ENCODE peak calls at places on chromosomes 7 and 10, in seven cellular contexts. Q is AG08395; V is fibroblast of the aortic adventitia; I is activated effector memory CD4-positive, alpha-beta T cell treated with anti-CD3 and anti-CD28 coated beads, Interleukin-2, amount 50 U/mL, for 16 hours; Z is EL; A is T-helper 9 cell; P is body of pancreas. G is an unnamed sample.

GRCh38 chr10:110458583-110458920 is 39.2 kb upstream of the DUSP5 start:
- DNase-seq in Q (no peak), V (peak), I (no peak), Z (no peak), A (no peak), P (no peak), G (peak)

GRCh38 chr10:70652761-70653657 is 19.3 kb upstream of the ADAMTS14 start:
- DNase-seq in Q (peak), V (peak), I (peak), Z (peak), A (no peak), P (peak), G (peak)

GRCh38 chr7:155769701-155770100 is 42.6 kb downstream of the SHH start:
- DNase-seq in Q (peak), V (no peak), I (no peak), Z (no peak), A (no peak), P (no peak), G (no peak)

GRCh38 chr10:132095403-132096113 is 29.8 kb downstream of the JAKMIP3 start:
- DNase-seq in Q (no peak), V (no peak), I (no peak), Z (no peak), A (no peak), P (no peak), G (no peak)

GRCh38 chr7:23334482-23335056 is 35.4 kb downstream of the MALSU1 start:
- DNase-seq in Q (peak), V (peak), I (no peak), Z (peak), A (no peak), P (peak), G (peak)

GRCh38 chr7:139734395-139734794 is 43.4 kb downstream of the HIPK2 start:
- DNase-seq in Q (peak), V (peak), I (no peak), Z (peak), A (no peak), P (peak), G (peak)

GRCh38 chr7:34845666-34846361 is 187.8 kb downstream of the NPSR1 start:
- DNase-seq in Q (no peak), V (no peak), I (no peak), Z (peak), A (no peak), P (no peak), G (peak)

GRCh38 chr10:99766282-99766681 is 16.2 kb upstream of the ABCC2 start:
- DNase-seq in Q (no peak), V (no peak), I (no peak), Z (no peak), A (no peak), P (no peak), G (no peak)

GRCh38 chr10:51137741-51138529 is 63.6 kb downstream of the PRKG1 start:
- DNase-seq in Q (peak), V (peak), I (no peak), Z (peak), A (no peak), P (no peak), G (no peak)

GRCh38 chr7:12731775-12732174 is 44.3 kb downstream of the ARL4A start:
- DNase-seq in Q (no peak), V (peak), I (no peak), Z (no peak), A (no peak), P (no peak), G (no peak)

GRCh38 chr7:20199015-20199737 is 18.0 kb downstream of the MACC1 start:
- DNase-seq in Q (peak), V (peak), I (no peak), Z (peak), A (no peak), P (peak), G (peak)

GRCh38 chr7:126026421-126027088 is 1096.9 kb upstream of the POT1 start:
- DNase-seq in Q (no peak), V (no peak), I (no peak), Z (no peak), A (no peak), P (no peak), G (no peak)

GRCh38 chr10:88990528-88991160 is at the start of gene FAS:
- DNase-seq in Q (peak), V (peak), I (peak), Z (peak), A (peak), P (peak), G (peak)

GRCh38 chr7:131056007-131056406 is 271.7 kb upstream of the MKLN1 start:
- DNase-seq in Q (no peak), V (no peak), I (no peak), Z (no peak), A (no peak), P (no peak), G (no peak)

GRCh38 chr7:128876127-128876526 is 13.5 kb downstream of the ATP6V1F start:
- DNase-seq in Q (no peak), V (no peak), I (no peak), Z (no peak), A (no peak), P (no peak), G (no peak)

GRCh38 chr7:85630904-85631582 is 444.2 kb upstream of the SEMA3D start:
- DNase-seq in Q (no peak), V (peak), I (no peak), Z (peak), A (no peak), P (no peak), G (peak)

GRCh38 chr10:35364808-35365207 is 28.5 kb downstream of the CCNY start:
- DNase-seq in Q (no peak), V (no peak), I (no peak), Z (no peak), A (no peak), P (no peak), G (no peak)

GRCh38 chr7:22980422-22980821 is 33.5 kb downstream of the HYCC1 start:
- DNase-seq in Q (peak), V (peak), I (no peak), Z (peak), A (no peak), P (no peak), G (peak)

GRCh38 chr10:97866524-97867219 is 17.0 kb downstream of the GOLGA7B start:
- DNase-seq in Q (no peak), V (no peak), I (no peak), Z (no peak), A (no peak), P (no peak), G (no peak)

GRCh38 chr10:79393221-79393923 is 46.1 kb downstream of the PPIF start:
- DNase-seq in Q (no peak), V (no peak), I (no peak), Z (no peak), A (no peak), P (peak), G (no peak)

GRCh38 chr7:107014381-107015023 is 30.0 kb upstream of the PRKAR2B start:
- DNase-seq in Q (no peak), V (peak), I (no peak), Z (no peak), A (no peak), P (no peak), G (no peak)

GRCh38 chr10:69382382-69383117 is 34.2 kb downstream of the TACR2 start:
- DNase-seq in Q (peak), V (peak), I (no peak), Z (peak), A (no peak), P (no peak), G (no peak)

GRCh38 chr10:71529203-71529537 is 132.4 kb downstream of the CDH23 start:
- DNase-seq in Q (no peak), V (no peak), I (no peak), Z (no peak), A (no peak), P (no peak), G (no peak)

GRCh38 chr7:42605381-42605780 is 306.5 kb downstream of the C7orf25 start:
- DNase-seq in Q (peak), V (no peak), I (no peak), Z (no peak), A (no peak), P (no peak), G (no peak)

GRCh38 chr10:17847586-17848296 is 38.6 kb downstream of the MRC1 start:
- DNase-seq in Q (peak), V (peak), I (no peak), Z (peak), A (no peak), P (no peak), G (peak)

GRCh38 chr7:101015626-101016025 is 4.3 kb upstream of the MUC17 start:
- DNase-seq in Q (no peak), V (no peak), I (no peak), Z (no peak), A (no peak), P (no peak), G (no peak)

GRCh38 chr7:29557954-29558353 is 5.7 kb upstream of the PRR15 start:
- DNase-seq in Q (peak), V (peak), I (no peak), Z (peak), A (no peak), P (no peak), G (no peak)

GRCh38 chr7:16421333-16422099 is at the start of gene CRPPA:
- DNase-seq in Q (peak), V (peak), I (peak), Z (peak), A (peak), P (peak), G (peak)

GRCh38 chr10:53601260-53601875 is 828.8 kb upstream of the MBL2 start:
- DNase-seq in Q (peak), V (peak), I (no peak), Z (peak), A (no peak), P (no peak), G (peak)

GRCh38 chr10:89518108-89518507 is 17.3 kb downstream of the SLC16A12 start:
- DNase-seq in Q (no peak), V (no peak), I (no peak), Z (no peak), A (no peak), P (peak), G (no peak)

GRCh38 chr10:80498833-80499671 is 38.6 kb upstream of the SH2D4B start:
- DNase-seq in Q (peak), V (peak), I (peak), Z (peak), A (peak), P (peak), G (peak)

GRCh38 chr10:5479481-5480161 is 19.7 kb downstream of the CALML5 start:
- DNase-seq in Q (no peak), V (no peak), I (peak), Z (no peak), A (no peak), P (no peak), G (no peak)

GRCh38 chr10:70915806-70916205 is 27.4 kb upstream of the PCBD1 start:
- DNase-seq in Q (no peak), V (no peak), I (no peak), Z (no peak), A (no peak), P (no peak), G (no peak)

GRCh38 chr7:79495544-79496272 is 42.2 kb upstream of the MAGI2 start:
- DNase-seq in Q (peak), V (peak), I (no peak), Z (peak), A (no peak), P (no peak), G (no peak)

GRCh38 chr10:7153750-7154149 is 257.1 kb downstream of the SFMBT2 start:
- DNase-seq in Q (no peak), V (peak), I (no peak), Z (no peak), A (no peak), P (no peak), G (no peak)

GRCh38 chr7:72751378-72751777 is 76.6 kb downstream of the TYW1B start:
- DNase-seq in Q (no peak), V (no peak), I (no peak), Z (no peak), A (no peak), P (no peak), G (no peak)

GRCh38 chr7:54563329-54563916 is 21.2 kb downstream of the VSTM2A start:
- DNase-seq in Q (no peak), V (no peak), I (no peak), Z (no peak), A (no peak), P (no peak), G (no peak)

GRCh38 chr10:93513091-93513490 is 16.7 kb downstream of the CEP55 start:
- DNase-seq in Q (no peak), V (no peak), I (no peak), Z (no peak), A (no peak), P (no peak), G (no peak)

G was measured in dermis blood vessel endothelial cell.